ENCODE peak calls at places on chromosomes 12 and 14, in four cellular contexts. Y is NCI-H2029, M is cortex of kidney, I is right cardiac atrium. D is an unnamed sample.

GRCh38 chr14:42804146-42804545 is 1197.5 kb downstream of the LRFN5 start:
- DNase-seq in Y (no peak), M (no peak), I (no peak), D (no peak)

GRCh38 chr14:70947739-70948138 is 40.5 kb downstream of the PCNX1 start:
- DNase-seq in Y (no peak), M (no peak), I (no peak), D (no peak)

GRCh38 chr12:19683178-19683927 is 244.1 kb downstream of the AEBP2 start:
- DNase-seq in Y (no peak), M (no peak), I (no peak), D (no peak)

GRCh38 chr12:41334390-41334789 is 146.3 kb downstream of the PDZRN4 start:
- DNase-seq in Y (no peak), M (no peak), I (no peak), D (no peak)

GRCh38 chr12:5442251-5443006 is 10.5 kb downstream of the NTF3 start:
- DNase-seq in Y (peak), M (no peak), I (no peak), D (no peak)

GRCh38 chr14:23539209-23539866 is 12.2 kb downstream of the ZFHX2 start:
- DNase-seq in Y (peak), M (no peak), I (no peak), D (no peak)

GRCh38 chr12:87930652-87931051 is 98.5 kb downstream of the C12orf50 start:
- DNase-seq in Y (no peak), M (no peak), I (no peak), D (no peak)

GRCh38 chr12:113407931-113408585 is 4.4 kb upstream of the SDS start:
- DNase-seq in Y (no peak), M (no peak), I (no peak), D (no peak)

GRCh38 chr12:12807970-12808702 is 5.0 kb upstream of the DDX47 start:
- DNase-seq in Y (peak), M (no peak), I (peak), D (peak)

GRCh38 chr12:94140556-94140955 is 7.8 kb upstream of the PLXNC1 start:
- DNase-seq in Y (no peak), M (no peak), I (no peak), D (peak)

GRCh38 chr12:66188584-66189475 is at the start of gene IRAK3:
- DNase-seq in Y (peak), M (no peak), I (peak), D (peak)

GRCh38 chr12:104733717-104734175 is 224.3 kb downstream of the SLC41A2 start:
- DNase-seq in Y (no peak), M (no peak), I (no peak), D (no peak)

GRCh38 chr12:50676761-50677160 is 87.1 kb upstream of the ATF1 start:
- DNase-seq in Y (no peak), M (no peak), I (no peak), D (no peak)

GRCh38 chr12:92242917-92243316 is 97.3 kb upstream of the BTG1 start:
- DNase-seq in Y (no peak), M (no peak), I (peak), D (peak)

GRCh38 chr14:22524105-22524783 is 64.8 kb downstream of the DAD1 start:
- DNase-seq in Y (no peak), M (no peak), I (no peak), D (no peak)

GRCh38 chr12:68814490-68815231 is 6.7 kb downstream of the MDM2 start:
- DNase-seq in Y (no peak), M (no peak), I (no peak), D (no peak)

GRCh38 chr14:65164068-65164824 is 61.9 kb upstream of the MAX start:
- DNase-seq in Y (no peak), M (no peak), I (no peak), D (no peak)

GRCh38 chr14:105072381-105072861 is 7.2 kb upstream of the GPR132 start:
- DNase-seq in Y (no peak), M (no peak), I (peak), D (peak)